ENCODE peak calls at places on chromosomes 7 and 10, in ten cellular contexts. Z is uterus, E is right lobe of liver, W is tibial artery, I is OCI-LY7, S is transverse colon, J is heart left ventricle, H is endothelial cell of umbilical vein, R is thyroid gland, A is heart right ventricle. V is an unnamed sample.

GRCh38 chr10:68208424-68209042 is 23.4 kb downstream of the ATOH7 start:
- DNase-seq in R (peak), H (peak), I (peak), Z (no peak), A (no peak), S (peak), E (peak), W (no peak), J (no peak), V (no peak)

GRCh38 chr7:94445696-94446194 is 51.0 kb downstream of the COL1A2 start:
- DNase-seq in H (no peak), S (no peak), I (no peak), J (no peak), Z (no peak), A (no peak), R (no peak), E (no peak), W (no peak), V (no peak)

GRCh38 chr10:118209215-118209614 is 132.9 kb downstream of the FAM204A start:
- DNase-seq in S (no peak), E (no peak), I (no peak), R (no peak), Z (no peak), H (no peak), J (no peak), A (no peak), W (no peak), V (no peak)

GRCh38 chr7:146319625-146320024 is 203.0 kb downstream of the CNTNAP2 start:
- DNase-seq in E (no peak), R (no peak), A (no peak), S (no peak), W (no peak), Z (no peak), J (no peak), H (no peak), I (no peak), V (no peak)

GRCh38 chr10:74151879-74152722 is 1.1 kb downstream of the ADK start:
- DNase-seq in E (no peak), R (no peak), J (no peak), W (no peak), Z (no peak), A (no peak), S (no peak), I (no peak), H (no peak), V (no peak)

GRCh38 chr7:47085491-47086275 is 496.2 kb downstream of the TNS3 start:
- DNase-seq in E (no peak), S (no peak), R (no peak), A (no peak), W (no peak), Z (no peak), I (no peak), H (peak), J (no peak), V (no peak)

GRCh38 chr7:95155965-95156364 is 168.4 kb downstream of the PON1 start:
- DNase-seq in S (no peak), I (no peak), W (no peak), J (no peak), R (peak), E (no peak), H (no peak), Z (no peak), A (no peak), V (no peak)

GRCh38 chr10:71263376-71263775 is 51.0 kb downstream of the UNC5B start:
- DNase-seq in R (no peak), J (peak), E (no peak), A (peak), W (no peak), Z (no peak), S (no peak), I (no peak), H (peak), V (peak)

GRCh38 chr7:107754642-107755041 is 10.7 kb downstream of the CBLL1 start:
- DNase-seq in I (no peak), Z (no peak), W (no peak), A (no peak), H (no peak), J (no peak), E (no peak), R (no peak), S (no peak), V (no peak)

GRCh38 chr10:86711957-86712708 is 43.8 kb downstream of the LDB3 start:
- DNase-seq in H (no peak), Z (peak), S (no peak), E (no peak), W (peak), J (peak), I (peak), R (peak), A (no peak), V (peak)

GRCh38 chr7:12305502-12305901 is 94.4 kb downstream of the TMEM106B start:
- DNase-seq in S (no peak), J (no peak), A (no peak), W (no peak), Z (no peak), R (no peak), I (no peak), H (no peak), E (no peak), V (no peak)

GRCh38 chr10:25328361-25328760 is 153.6 kb downstream of the GPR158 start:
- DNase-seq in R (no peak), W (no peak), E (no peak), J (no peak), H (no peak), A (no peak), Z (no peak), S (no peak), I (no peak), V (no peak)

GRCh38 chr10:125161570-125162139 is 1.3 kb upstream of the CTBP2 start:
- DNase-seq in E (no peak), Z (peak), A (peak), J (peak), I (no peak), R (peak), W (no peak), H (no peak), S (no peak), V (no peak)

GRCh38 chr10:97574374-97575100 is 2.0 kb downstream of the ANKRD2 start:
- DNase-seq in H (peak), A (peak), R (peak), E (peak), I (no peak), Z (no peak), S (peak), W (no peak), J (peak), V (peak)

GRCh38 chr10:89391882-89392756 is at the start of gene IFIT1:
- DNase-seq in W (peak), E (peak), J (peak), H (peak), Z (peak), A (no peak), S (peak), R (peak), I (no peak), V (peak)

GRCh38 chr7:43260980-43261878 is 148.8 kb downstream of the HECW1 start:
- DNase-seq in H (peak), I (peak), A (peak), W (peak), Z (peak), R (peak), S (peak), J (peak), E (peak), V (no peak)

GRCh38 chr7:134533288-134533771 is 6.0 kb downstream of the AKR1B10 start:
- DNase-seq in R (no peak), J (no peak), A (no peak), I (no peak), E (no peak), H (no peak), W (peak), S (no peak), Z (no peak), V (no peak)

GRCh38 chr10:11789956-11790355 is 33.2 kb upstream of the PROSER2 start:
- DNase-seq in J (no peak), Z (no peak), S (no peak), A (no peak), H (no peak), W (no peak), E (no peak), I (no peak), R (no peak), V (no peak)

GRCh38 chr10:122510326-122510725 is 49.0 kb downstream of the HTRA1 start:
- DNase-seq in E (no peak), R (no peak), Z (no peak), A (no peak), W (no peak), I (no peak), S (no peak), J (no peak), H (no peak), V (no peak)

GRCh38 chr10:124641282-124642075 is 102.7 kb downstream of the FAM53B start:
- DNase-seq in H (no peak), E (no peak), A (peak), W (no peak), S (peak), J (peak), R (peak), Z (peak), I (no peak), V (peak)

GRCh38 chr10:124626759-124627380 is 117.3 kb downstream of the FAM53B start:
- DNase-seq in R (no peak), H (no peak), S (peak), J (no peak), E (no peak), I (no peak), A (no peak), W (no peak), Z (no peak), V (peak)

GRCh38 chr10:19921300-19922140 is 105.3 kb downstream of the PLXDC2 start:
- DNase-seq in R (no peak), W (no peak), S (no peak), E (no peak), Z (no peak), H (no peak), A (no peak), J (no peak), I (no peak), V (no peak)

GRCh38 chr7:47180268-47180826 is 401.6 kb downstream of the TNS3 start:
- DNase-seq in H (peak), Z (peak), R (peak), W (peak), J (peak), S (peak), A (no peak), E (peak), I (peak), V (no peak)

GRCh38 chr10:14665865-14666857 is 108.5 kb downstream of the FAM107B start:
- DNase-seq in E (no peak), I (no peak), A (no peak), R (no peak), W (no peak), H (no peak), J (no peak), Z (no peak), S (no peak), V (no peak)

GRCh38 chr7:2109936-2110585 is 122.7 kb downstream of the MAD1L1 start:
- DNase-seq in R (no peak), E (no peak), Z (no peak), I (peak), S (no peak), A (no peak), J (no peak), H (peak), W (no peak), V (no peak)

GRCh38 chr7:105759670-105760548 is 116.5 kb downstream of the ATXN7L1 start:
- DNase-seq in Z (peak), E (peak), S (peak), R (peak), H (peak), A (peak), I (peak), J (peak), W (peak), V (no peak)

GRCh38 chr7:47586925-47587324 is 5.0 kb upstream of the TNS3 start:
- DNase-seq in R (no peak), A (no peak), S (no peak), J (no peak), H (no peak), Z (no peak), I (peak), W (no peak), E (no peak), V (no peak)

GRCh38 chr10:75599875-75600648 is 168.6 kb downstream of the LRMDA start:
- DNase-seq in Z (no peak), J (no peak), I (no peak), R (no peak), E (no peak), S (no peak), W (no peak), H (no peak), A (no peak), V (no peak)

GRCh38 chr7:1248459-1249131 is 15.9 kb downstream of the UNCX start:
- DNase-seq in R (no peak), E (no peak), S (no peak), W (no peak), J (no peak), H (no peak), A (no peak), Z (no peak), I (no peak), V (peak)

GRCh38 chr10:80484243-80484642 is 30.1 kb downstream of the TSPAN14 start:
- DNase-seq in J (no peak), W (no peak), I (no peak), Z (no peak), E (no peak), A (no peak), S (peak), R (no peak), H (no peak), V (no peak)

GRCh38 chr10:132447446-132448247 is 50.6 kb downstream of the PWWP2B start:
- DNase-seq in J (no peak), H (no peak), E (no peak), W (no peak), Z (peak), A (no peak), R (peak), I (peak), S (peak), V (peak)

DNA sequence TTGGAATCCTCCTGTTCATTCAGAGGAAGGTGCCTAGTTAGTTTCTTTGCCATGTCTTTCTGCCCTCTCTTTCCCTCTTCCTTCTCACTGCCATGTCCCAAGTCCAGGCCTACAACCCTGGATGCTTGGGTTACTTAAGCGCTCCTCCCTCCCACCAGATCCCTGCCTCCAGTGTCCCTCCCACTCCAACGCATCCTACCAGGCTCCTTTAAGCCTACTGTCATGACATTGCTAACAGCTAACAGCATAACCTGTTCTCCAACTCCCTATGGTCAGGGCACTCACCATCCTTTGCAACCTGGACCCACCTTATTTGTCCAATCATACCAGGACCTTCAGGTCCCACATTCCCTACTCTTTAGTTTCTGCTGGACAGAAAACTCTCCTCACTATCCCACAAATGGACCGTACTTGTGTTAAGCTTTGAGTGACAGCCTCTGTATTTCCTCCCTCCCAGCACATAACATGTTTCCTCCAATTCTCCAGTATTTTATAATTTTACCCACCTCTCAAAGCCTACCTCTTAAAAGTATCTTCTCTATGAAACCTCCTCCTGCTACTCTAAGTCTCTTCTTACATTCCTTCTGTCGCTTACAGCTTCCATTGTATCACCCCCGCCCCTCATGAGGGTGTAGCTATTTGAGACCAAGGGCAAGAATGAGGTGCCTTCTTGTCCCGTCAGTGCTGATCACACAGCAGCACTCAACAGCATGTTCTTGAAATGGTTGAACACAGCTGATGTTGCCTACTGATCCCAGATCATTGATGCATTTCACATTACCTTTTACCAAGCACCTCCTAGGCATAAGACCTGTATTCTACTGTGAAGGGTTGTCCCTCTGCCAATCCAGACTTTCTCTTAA is 1.7 kb downstream of the BLNK start:
- DNase-seq in E (no peak), S (peak), I (no peak), J (no peak), A (no peak), R (peak), W (no peak), Z (no peak), H (no peak), V (no peak)
- H3K27ac ChIP-seq in E (peak), S (peak), I (peak), J (no peak), A (no peak), R (peak), W (no peak), Z (no peak), H (no peak), V (peak)

DNA sequence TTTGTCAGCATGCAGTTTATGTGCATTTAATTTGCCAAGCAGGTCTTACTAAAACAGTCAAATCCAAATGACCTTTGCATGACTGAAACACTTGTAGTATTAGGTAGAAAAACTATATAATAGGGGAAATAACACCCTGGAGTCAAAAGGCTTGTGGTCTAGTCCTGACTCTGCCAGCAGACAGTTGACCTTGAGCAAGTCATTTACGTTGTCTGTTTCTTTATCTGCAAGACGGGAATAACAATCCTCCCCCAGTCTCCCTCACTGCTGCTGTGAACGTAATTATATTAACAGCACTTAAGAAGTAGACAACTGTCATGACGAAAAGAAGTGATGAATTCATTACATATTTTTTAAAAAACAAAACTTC is 26.1 kb downstream of the CDK6 start:
- DNase-seq in A (no peak), I (peak), Z (no peak), J (no peak), E (no peak), S (no peak), W (no peak), R (no peak), H (no peak), V (no peak)
- H3K27ac ChIP-seq in A (peak), I (peak), Z (no peak), J (peak), E (peak), S (peak), W (no peak), R (peak), H (peak), V (peak)

GRCh38 chr7:3959364-3959763 is 658.3 kb downstream of the SDK1 start:
- DNase-seq in E (no peak), A (no peak), W (no peak), R (no peak), S (no peak), H (no peak), J (no peak), Z (no peak), I (no peak), V (no peak)
- H3K27ac ChIP-seq in E (no peak), A (no peak), W (no peak), R (no peak), S (no peak), H (no peak), J (no peak), Z (no peak), I (no peak), V (no peak)

GRCh38 chr7:35405461-35405860 is 151.6 kb upstream of the TBX20 start:
- DNase-seq in S (no peak), I (no peak), Z (no peak), R (no peak), A (no peak), J (no peak), E (no peak), W (no peak), H (no peak), V (no peak)
- H3K27ac ChIP-seq in S (no peak), I (no peak), Z (no peak), R (no peak), A (no peak), J (no peak), E (no peak), W (no peak), H (no peak), V (no peak)

GRCh38 chr7:87312215-87312865 is 33.1 kb upstream of the CROT start:
- DNase-seq in Z (peak), J (no peak), R (peak), H (peak), W (no peak), S (peak), I (peak), A (no peak), E (peak), V (peak)
- H3K27ac ChIP-seq in Z (no peak), J (no peak), R (no peak), H (no peak), W (no peak), S (no peak), I (no peak), A (no peak), E (no peak), V (no peak)

GRCh38 chr10:72323108-72323932 is 31.4 kb downstream of the DNAJB12 start:
- DNase-seq in A (no peak), E (no peak), I (no peak), S (no peak), J (no peak), W (no peak), Z (no peak), R (peak), H (no peak), V (peak)
- H3K27ac ChIP-seq in A (no peak), E (no peak), I (peak), S (no peak), J (no peak), W (peak), Z (no peak), R (peak), H (peak), V (no peak)

GRCh38 chr7:92569137-92569536 is 21.1 kb downstream of the FAM133B start:
- DNase-seq in W (no peak), I (no peak), S (no peak), E (no peak), R (no peak), A (no peak), Z (no peak), H (no peak), J (no peak), V (no peak)
- H3K27ac ChIP-seq in W (no peak), I (no peak), S (no peak), E (no peak), R (no peak), A (no peak), Z (no peak), H (no peak), J (no peak), V (no peak)

GRCh38 chr10:120684211-120684610 is 167.0 kb upstream of the WDR11 start:
- DNase-seq in I (no peak), S (no peak), H (peak), W (no peak), R (no peak), J (no peak), Z (no peak), E (no peak), A (no peak), V (no peak)
- H3K27ac ChIP-seq in I (no peak), S (no peak), H (peak), W (no peak), R (no peak), J (no peak), Z (no peak), E (no peak), A (no peak), V (no peak)

V was measured in left lung.